ENCODE peak calls at places on chromosomes 12 and 14, in eight cellular contexts. C is AG04450, J is fibroblast of pulmonary artery, G is esophagus squamous epithelium, U is WERI-Rb-1, M is epithelial cell of proximal tubule, O is spleen, D is lower leg skin. I is an unnamed sample.

GRCh38 chr12:7934153-7934552 is 1.8 kb downstream of the SLC2A3 start:
- DNase-seq in O (no peak), J (no peak), C (no peak), G (no peak), D (no peak), U (no peak), M (no peak), I (no peak)

GRCh38 chr12:96103067-96103650 is 67.8 kb upstream of the LTA4H start:
- DNase-seq in O (peak; percentile 78), C (no peak), U (no peak), G (no peak), D (no peak), M (no peak), J (peak; percentile 48), I (no peak)

GRCh38 chr12:52182456-52182855 is 9.4 kb downstream of the KRT80 start:
- DNase-seq in C (no peak), J (no peak), U (no peak), D (no peak), G (no peak), M (no peak), O (no peak), I (no peak)

GRCh38 chr12:60152756-60153155 is 556.9 kb downstream of the SLC16A7 start:
- DNase-seq in D (no peak), M (no peak), G (no peak), U (no peak), C (no peak), J (no peak), O (no peak), I (no peak)

GRCh38 chr12:95646781-95647184 is 95.5 kb upstream of the USP44 start:
- DNase-seq in G (no peak), O (no peak), D (peak; percentile 59), C (peak; percentile 66), U (no peak), M (no peak), J (peak; percentile 71), I (no peak)

GRCh38 chr14:34582117-34582680 is 42.7 kb upstream of the EAPP start:
- DNase-seq in D (peak; percentile 59), G (no peak), C (no peak), O (peak; percentile 20), M (no peak), J (no peak), U (no peak), I (no peak)

GRCh38 chr12:103578926-103579325 is 8.1 kb upstream of the STAB2 start:
- DNase-seq in C (no peak), O (no peak), J (no peak), G (no peak), M (no peak), D (no peak), U (no peak), I (no peak)

GRCh38 chr12:110658882-110659281 is 30.0 kb downstream of the HVCN1 start:
- DNase-seq in O (no peak), C (no peak), U (no peak), G (no peak), M (no peak), D (no peak), J (no peak), I (no peak)

GRCh38 chr12:42936991-42937390 is 347.4 kb upstream of the PRICKLE1 start:
- DNase-seq in J (no peak), D (no peak), U (no peak), M (no peak), G (no peak), O (no peak), C (no peak), I (no peak)

GRCh38 chr12:50325890-50326391 is 42.6 kb upstream of the LIMA1 start:
- DNase-seq in J (peak; percentile 56), U (no peak), G (no peak), O (no peak), D (peak; percentile 12), C (no peak), M (no peak), I (no peak)

GRCh38 chr12:25825494-25825893 is 133.0 kb upstream of the RASSF8 start:
- DNase-seq in G (no peak), C (no peak), M (no peak), U (no peak), O (no peak), D (no peak), J (peak; percentile 27), I (no peak)

GRCh38 chr14:71060274-71060673 is 153.0 kb downstream of the PCNX1 start:
- DNase-seq in G (no peak), D (no peak), M (no peak), U (no peak), O (no peak), J (no peak), C (no peak), I (no peak)

GRCh38 chr12:93010461-93010860 is 81.4 kb upstream of the EEA1 start:
- DNase-seq in D (no peak), G (no peak), C (no peak), M (no peak), O (no peak), J (no peak), U (no peak), I (no peak)

GRCh38 chr14:95471526-95472304 is 44.7 kb downstream of the SYNE3 start:
- DNase-seq in C (no peak), G (no peak), U (no peak), M (no peak), O (no peak), D (no peak), J (no peak), I (no peak)

GRCh38 chr14:76550534-76550933 is 174.6 kb downstream of the ESRRB start:
- DNase-seq in G (no peak), O (no peak), U (no peak), C (no peak), D (no peak), J (no peak), M (no peak), I (peak; percentile 6)

DNA sequence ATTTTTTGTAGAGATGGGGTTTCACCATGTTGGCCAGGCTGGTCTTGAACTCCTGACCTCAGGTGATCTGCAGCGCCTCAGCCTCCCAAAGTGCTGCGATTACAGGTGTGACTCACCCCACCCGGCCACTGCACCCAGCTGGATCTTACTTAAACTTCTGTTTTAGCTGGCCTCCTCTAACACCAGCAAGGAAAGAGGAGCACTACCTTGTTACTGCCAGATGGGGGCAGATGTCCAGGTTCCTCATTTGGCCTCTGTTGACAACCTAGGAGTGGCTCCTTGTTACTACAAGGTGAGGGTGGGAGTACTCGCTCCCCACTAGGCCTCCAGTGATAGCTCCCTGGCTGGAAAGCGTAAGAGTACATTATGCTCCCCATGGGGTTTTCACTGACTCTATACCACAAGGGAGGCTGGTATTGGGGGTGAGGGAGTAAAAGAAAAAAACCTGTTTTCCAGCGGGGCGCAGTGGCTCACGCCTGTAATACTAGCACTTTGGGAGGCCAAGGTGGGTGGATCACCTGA is 13.1 kb upstream of the ARF6 start:
- DNase-seq in O (no peak), M (peak; percentile 38), J (peak; percentile 74), D (no peak), G (no peak), U (peak; percentile 55), C (no peak), I (no peak)
- TF ChIP-seq CTCF in O (peak; percentile 80), M (peak; percentile 79), J (peak; percentile 76), D (no peak), G (peak; percentile 60), U (peak; percentile 83), C (peak; percentile 65), I (peak; percentile 74)

GRCh38 chr14:81169267-81169666 is 51.5 kb downstream of the GTF2A1 start:
- DNase-seq in C (no peak), O (no peak), G (no peak), U (no peak), J (no peak), M (no peak), D (no peak), I (no peak)
- H3K4me3 ChIP-seq in C (peak overlapping the region; percentile 78), O (no peak overlapping the region), G (peak overlapping the region; percentile 64), U (no peak overlapping the region), J (peak overlapping the region; percentile 59), M (peak overlapping the region; percentile 76), D (no peak overlapping the region), I (peak overlapping the region; percentile 60)

GRCh38 chr14:101046071-101046470 is 142.5 kb upstream of the RTL1 start:
- DNase-seq in M (no peak), D (no peak), O (no peak), C (no peak), G (no peak), U (no peak), J (no peak), I (no peak)

GRCh38 chr14:101044741-101045140 is 141.2 kb upstream of the RTL1 start:
- DNase-seq in O (no peak), C (no peak), U (no peak), M (no peak), J (no peak), G (no peak), D (no peak), I (no peak)

GRCh38 chr14:101040538-101041442 is 137.3 kb upstream of the RTL1 start:
- DNase-seq in O (peak; percentile 7), D (no peak), C (no peak), U (no peak), G (no peak), J (no peak), M (no peak), I (no peak)

GRCh38 chr14:101045511-101045910 is 142.0 kb upstream of the RTL1 start:
- DNase-seq in C (no peak), U (no peak), D (no peak), O (no peak), J (no peak), G (no peak), M (no peak), I (no peak)

DNA sequence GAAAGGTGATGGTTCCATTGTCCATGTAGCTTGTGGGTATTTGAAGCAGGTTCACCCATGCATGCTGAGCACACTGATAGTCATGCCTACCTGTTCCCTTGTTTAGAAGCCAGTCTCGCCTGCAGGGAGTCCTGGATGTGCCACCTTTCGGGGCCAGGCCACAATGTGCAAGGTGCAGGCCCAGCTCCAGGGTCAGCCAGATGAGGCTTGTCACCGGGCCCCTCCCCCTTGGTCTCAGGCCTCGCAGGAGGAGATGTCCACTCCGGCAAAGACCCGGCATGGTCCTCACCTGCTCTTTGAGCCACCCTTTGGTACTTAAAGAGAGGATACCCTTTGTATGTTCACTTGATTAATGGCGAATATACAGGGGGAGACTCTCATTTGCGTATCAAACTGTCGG is 140.4 kb upstream of the RTL1 start:
- DNase-seq in U (no peak), G (no peak), J (no peak), D (no peak), M (no peak), C (no peak), O (no peak), I (no peak)
- TF ChIP-seq CTCF in U (no peak), G (no peak), J (no peak), D (no peak), M (no peak), C (no peak), O (no peak), I (no peak)

GRCh38 chr12:21939435-21939834 is 1.8 kb downstream of the ABCC9 start:
- DNase-seq in J (no peak), D (no peak), C (no peak), U (no peak), O (no peak), M (no peak), G (no peak), I (no peak)

GRCh38 chr12:21940972-21941521 is at the start of gene ABCC9:
- DNase-seq in C (no peak), G (no peak), M (no peak), D (peak; percentile 89), O (peak; percentile 58), J (peak; percentile 20), U (peak; percentile 62), I (no peak)

GRCh38 chr12:21938879-21939278 is 2.3 kb downstream of the ABCC9 start:
- DNase-seq in M (no peak), O (no peak), U (no peak), D (no peak), C (no peak), J (no peak), G (no peak), I (no peak)

GRCh38 chr12:21941522-21942376 is 523 bp upstream of the ABCC9 start:
- DNase-seq in U (peak; percentile 14), D (peak; percentile 89), M (no peak), C (no peak), J (peak; percentile 46), O (peak; percentile 72), G (no peak), I (no peak)

GRCh38 chr12:21940549-21940948 is 677 bp downstream of the ABCC9 start:
- DNase-seq in G (no peak), C (no peak), U (no peak), J (no peak), O (no peak), D (no peak), M (no peak), I (no peak)
- H3K4me3 ChIP-seq in G (peak overlapping the region; percentile 26), C (peak overlapping the region; percentile 57), U (peak overlapping the region; percentile 61), J (peak overlapping the region; percentile 55), O (no peak overlapping the region), D (no peak overlapping the region), M (peak overlapping the region; percentile 43), I (peak overlapping the region; percentile 36)

I was measured in HFF-Myc.